ENCODE peak calls at places on chromosomes 3 and 15, in seven cellular contexts. One of them, this sample, is unnamed.

GRCh38 chr15:101664303-101664913 is 12.2 kb upstream of the TM2D3 start:
- DNase-seq in K562: peak; percentile 53
- DNase-seq in H1: no peak
- DNase-seq in SK-N-SH: no peak
- DNase-seq in HepG2: peak; percentile 13
- DNase-seq in HCT116: no peak
- DNase-seq in GM12878: no peak
- DNase-seq in this sample: no peak

GRCh38 chr3:157073810-157074209 is 86.1 kb downstream of the CCNL1 start:
- DNase-seq in GM12878: no peak
- DNase-seq in SK-N-SH: peak; percentile 42
- DNase-seq in HCT116: no peak
- DNase-seq in HepG2: no peak
- DNase-seq in H1: no peak
- DNase-seq in K562: no peak
- DNase-seq in this sample: no peak

GRCh38 chr3:169771651-169772529 is 1.3 kb upstream of the MYNN start:
- DNase-seq in HCT116: peak; percentile 65
- DNase-seq in GM12878: peak; percentile 90
- DNase-seq in K562: peak; percentile 83
- DNase-seq in SK-N-SH: peak; percentile 65
- DNase-seq in H1: no peak
- DNase-seq in HepG2: peak; percentile 79
- DNase-seq in this sample: peak; percentile 90

GRCh38 chr3:41893977-41894376 is 67.9 kb downstream of the ULK4 start:
- DNase-seq in HepG2: peak; percentile 30
- DNase-seq in HCT116: peak; percentile 51
- DNase-seq in SK-N-SH: peak; percentile 55
- DNase-seq in H1: no peak
- DNase-seq in GM12878: no peak
- DNase-seq in K562: peak; percentile 52
- DNase-seq in this sample: peak; percentile 73

GRCh38 chr15:35548435-35548834 is 2.5 kb upstream of the DPH6 start:
- DNase-seq in GM12878: no peak
- DNase-seq in HCT116: no peak
- DNase-seq in HepG2: no peak
- DNase-seq in SK-N-SH: no peak
- DNase-seq in K562: peak; percentile 57
- DNase-seq in H1: no peak
- DNase-seq in this sample: no peak

GRCh38 chr3:134353171-134353825 is 20.9 kb downstream of the AMOTL2 start:
- DNase-seq in HCT116: no peak
- DNase-seq in H1: no peak
- DNase-seq in SK-N-SH: no peak
- DNase-seq in GM12878: no peak
- DNase-seq in HepG2: no peak
- DNase-seq in K562: no peak
- DNase-seq in this sample: no peak

GRCh38 chr3:1394188-1394587 is 301.4 kb downstream of the CNTN6 start:
- DNase-seq in HCT116: no peak
- DNase-seq in H1: no peak
- DNase-seq in HepG2: no peak
- DNase-seq in K562: no peak
- DNase-seq in GM12878: no peak
- DNase-seq in SK-N-SH: no peak
- DNase-seq in this sample: no peak

GRCh38 chr3:142000341-142000870 is 124.0 kb downstream of the ATP1B3 start:
- DNase-seq in HCT116: no peak
- DNase-seq in K562: no peak
- DNase-seq in SK-N-SH: no peak
- DNase-seq in H1: no peak
- DNase-seq in GM12878: no peak
- DNase-seq in HepG2: no peak
- DNase-seq in this sample: peak; percentile 20

GRCh38 chr3:71582612-71583568 is 638 bp downstream of the FOXP1 start:
- DNase-seq in HCT116: no peak
- DNase-seq in GM12878: no peak
- DNase-seq in K562: peak; percentile 83
- DNase-seq in H1: no peak
- DNase-seq in SK-N-SH: peak; percentile 75
- DNase-seq in HepG2: peak; percentile 75
- DNase-seq in this sample: peak; percentile 50

GRCh38 chr3:145716519-145716918 is 444.5 kb downstream of the PLOD2 start:
- DNase-seq in H1: no peak
- DNase-seq in SK-N-SH: no peak
- DNase-seq in HepG2: no peak
- DNase-seq in K562: no peak
- DNase-seq in HCT116: no peak
- DNase-seq in GM12878: no peak
- DNase-seq in this sample: no peak

GRCh38 chr3:159882784-159883779 is 105.6 kb upstream of the IL12A start:
- DNase-seq in H1: no peak
- DNase-seq in HepG2: no peak
- DNase-seq in K562: no peak
- DNase-seq in GM12878: no peak
- DNase-seq in HCT116: no peak
- DNase-seq in SK-N-SH: peak; percentile 58
- DNase-seq in this sample: no peak

GRCh38 chr3:67357610-67358458 is 296.6 kb downstream of the SUCLG2 start:
- DNase-seq in HepG2: peak; percentile 68
- DNase-seq in HCT116: peak; percentile 59
- DNase-seq in H1: peak; percentile 71
- DNase-seq in SK-N-SH: peak; percentile 41
- DNase-seq in K562: peak; percentile 28
- DNase-seq in GM12878: no peak
- DNase-seq in this sample: peak; percentile 76

GRCh38 chr3:78633626-78634025 is 1134.2 kb downstream of the ROBO1 start:
- DNase-seq in SK-N-SH: no peak
- DNase-seq in HepG2: no peak
- DNase-seq in H1: no peak
- DNase-seq in GM12878: no peak
- DNase-seq in K562: no peak
- DNase-seq in HCT116: no peak
- DNase-seq in this sample: no peak

GRCh38 chr3:40782086-40782721 is 257.4 kb downstream of the ZNF621 start:
- DNase-seq in K562: no peak
- DNase-seq in H1: no peak
- DNase-seq in HepG2: peak; percentile 37
- DNase-seq in SK-N-SH: no peak
- DNase-seq in HCT116: no peak
- DNase-seq in GM12878: no peak
- DNase-seq in this sample: no peak

GRCh38 chr3:160792445-160793039 is 36.5 kb downstream of the PPM1L start:
- DNase-seq in K562: no peak
- DNase-seq in HepG2: no peak
- DNase-seq in SK-N-SH: no peak
- DNase-seq in HCT116: no peak
- DNase-seq in GM12878: no peak
- DNase-seq in H1: no peak
- DNase-seq in this sample: no peak

DNA sequence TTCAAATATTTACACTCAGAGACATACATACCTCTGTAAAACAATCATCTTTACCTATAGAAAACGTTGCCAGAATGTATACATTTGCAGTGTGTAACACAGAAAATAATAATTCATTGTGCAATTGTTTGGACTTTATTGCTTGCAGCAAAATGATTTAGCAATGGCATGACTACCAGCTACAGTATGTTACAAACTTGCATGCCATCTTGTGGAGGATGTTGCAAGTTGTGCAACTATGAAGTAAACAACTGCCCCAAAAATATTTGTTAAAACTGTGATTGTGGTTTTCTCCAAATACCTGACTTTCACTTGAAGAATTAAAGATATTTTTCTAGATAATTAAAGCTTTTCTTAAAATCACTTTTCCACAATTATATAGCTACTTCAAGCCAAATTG is 27.1 kb upstream of the C3orf49 start:
- DNase-seq in HCT116: no peak
- DNase-seq in GM12878: no peak
- DNase-seq in H1: no peak
- DNase-seq in K562: no peak
- DNase-seq in SK-N-SH: no peak
- DNase-seq in HepG2: no peak
- DNase-seq in this sample: peak; percentile 7
- TF ChIP-seq JUND in HCT116: no peak
- TF ChIP-seq JUND in GM12878: no peak
- TF ChIP-seq JUND in H1: no peak
- TF ChIP-seq JUND in K562: no peak
- TF ChIP-seq JUND in SK-N-SH: no peak
- TF ChIP-seq JUND in HepG2: no peak
- TF ChIP-seq JUND in this sample: no peak

DNA sequence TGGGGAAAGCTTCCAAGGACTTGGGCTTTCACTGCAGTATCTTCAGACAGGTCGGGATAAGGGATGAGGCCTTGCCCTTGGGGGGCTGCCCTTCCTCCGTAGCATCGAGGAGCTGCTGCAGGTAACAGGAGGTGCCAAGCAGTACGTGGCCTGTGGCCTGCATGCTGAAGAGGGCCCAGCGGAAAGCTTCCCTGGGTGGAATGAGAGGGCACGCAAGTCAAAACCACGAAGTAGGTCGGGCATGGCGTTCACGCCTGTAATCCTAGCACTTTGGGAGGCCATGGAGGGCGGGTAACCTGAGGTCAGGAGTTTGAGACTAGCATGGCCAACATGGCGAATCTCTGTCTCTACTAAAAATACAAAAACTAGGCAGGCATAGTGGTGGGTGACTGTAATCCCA is 12.9 kb downstream of the CIDEC start:
- DNase-seq in GM12878: no peak
- DNase-seq in K562: no peak
- DNase-seq in SK-N-SH: no peak
- DNase-seq in HepG2: no peak
- DNase-seq in H1: no peak
- DNase-seq in HCT116: no peak
- DNase-seq in this sample: no peak
- TF ChIP-seq JUND in GM12878: no peak
- TF ChIP-seq JUND in K562: no peak
- TF ChIP-seq JUND in SK-N-SH: no peak
- TF ChIP-seq JUND in HepG2: no peak
- TF ChIP-seq JUND in H1: no peak
- TF ChIP-seq JUND in HCT116: no peak
- TF ChIP-seq JUND in this sample: no peak

GRCh38 chr3:170907519-170908234 is 760 bp downstream of the EIF5A2 start:
- DNase-seq in H1: no peak
- DNase-seq in GM12878: no peak
- DNase-seq in K562: peak; percentile 44
- DNase-seq in SK-N-SH: no peak
- DNase-seq in HepG2: peak; percentile 9
- DNase-seq in HCT116: no peak
- DNase-seq in this sample: no peak
- TF ChIP-seq JUND in H1: no peak
- TF ChIP-seq JUND in GM12878: no peak
- TF ChIP-seq JUND in K562: no peak
- TF ChIP-seq JUND in SK-N-SH: no peak
- TF ChIP-seq JUND in HepG2: no peak
- TF ChIP-seq JUND in HCT116: no peak
- TF ChIP-seq JUND in this sample: no peak

DNA sequence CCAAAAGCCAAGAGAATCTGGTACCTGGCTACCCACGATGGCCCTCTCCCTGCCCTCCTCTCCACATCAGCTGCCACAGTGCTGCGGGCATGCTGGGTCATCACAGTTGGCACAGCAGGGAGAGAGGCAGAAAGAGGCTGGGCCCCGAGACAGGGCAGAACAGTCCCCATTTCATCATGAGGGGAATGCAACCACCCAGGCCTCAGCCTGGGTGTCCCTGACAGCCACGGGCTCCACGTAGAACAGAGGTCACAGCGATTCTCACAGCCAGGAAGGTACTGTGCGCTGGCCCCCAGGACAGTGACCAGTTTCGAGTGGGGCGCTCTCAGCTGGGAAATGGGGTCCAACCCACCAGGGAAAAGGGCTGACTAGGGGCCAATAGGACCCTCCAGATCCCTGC is 6.3 kb downstream of the LIPC start:
- DNase-seq in GM12878: no peak
- DNase-seq in SK-N-SH: no peak
- DNase-seq in K562: no peak
- DNase-seq in HepG2: no peak
- DNase-seq in H1: no peak
- DNase-seq in HCT116: no peak
- DNase-seq in this sample: no peak
- TF ChIP-seq JUND in GM12878: no peak
- TF ChIP-seq JUND in SK-N-SH: no peak
- TF ChIP-seq JUND in K562: no peak
- TF ChIP-seq JUND in HepG2: no peak
- TF ChIP-seq JUND in H1: no peak
- TF ChIP-seq JUND in HCT116: no peak
- TF ChIP-seq JUND in this sample: no peak

GRCh38 chr15:34155859-34156258 is 54.0 kb downstream of the PGBD4 start:
- DNase-seq in H1: no peak
- DNase-seq in K562: no peak
- DNase-seq in SK-N-SH: no peak
- DNase-seq in HepG2: no peak
- DNase-seq in HCT116: no peak
- DNase-seq in GM12878: no peak
- DNase-seq in this sample: no peak

GRCh38 chr15:34158355-34158754 is 51.5 kb downstream of the KATNBL1 start:
- DNase-seq in GM12878: no peak
- DNase-seq in HCT116: no peak
- DNase-seq in SK-N-SH: no peak
- DNase-seq in K562: no peak
- DNase-seq in H1: no peak
- DNase-seq in HepG2: peak; percentile 63
- DNase-seq in this sample: no peak

GRCh38 chr15:34160735-34161134 is 49.2 kb downstream of the KATNBL1 start:
- DNase-seq in H1: no peak
- DNase-seq in GM12878: no peak
- DNase-seq in K562: no peak
- DNase-seq in HepG2: peak; percentile 3
- DNase-seq in HCT116: no peak
- DNase-seq in SK-N-SH: no peak
- DNase-seq in this sample: no peak

GRCh38 chr15:34154725-34155204 is 52.9 kb downstream of the PGBD4 start:
- DNase-seq in SK-N-SH: no peak
- DNase-seq in HCT116: peak; percentile 72
- DNase-seq in HepG2: no peak
- DNase-seq in H1: no peak
- DNase-seq in GM12878: no peak
- DNase-seq in K562: peak; percentile 4
- DNase-seq in this sample: no peak
- TF ChIP-seq JUND in SK-N-SH: no peak
- TF ChIP-seq JUND in HCT116: peak; percentile 68
- TF ChIP-seq JUND in HepG2: no peak
- TF ChIP-seq JUND in H1: peak; percentile 36
- TF ChIP-seq JUND in GM12878: no peak
- TF ChIP-seq JUND in K562: no peak
- TF ChIP-seq JUND in this sample: no peak

GRCh38 chr3:152073267-152073666 is 195.5 kb upstream of the MBNL1 start:
- DNase-seq in HCT116: no peak
- DNase-seq in GM12878: no peak
- DNase-seq in HepG2: no peak
- DNase-seq in K562: no peak
- DNase-seq in H1: no peak
- DNase-seq in SK-N-SH: peak; percentile 1
- DNase-seq in this sample: no peak
- TF ChIP-seq JUND in HCT116: no peak
- TF ChIP-seq JUND in GM12878: no peak
- TF ChIP-seq JUND in HepG2: no peak
- TF ChIP-seq JUND in K562: no peak
- TF ChIP-seq JUND in H1: no peak
- TF ChIP-seq JUND in SK-N-SH: no peak
- TF ChIP-seq JUND in this sample: no peak

This sample was measured in T47D.